ENCODE peak calls at places on chromosomes 5 and 9, in six cellular contexts. B, W, J, T, I and P are unnamed samples.

GRCh38 chr9:99411479-99412100 is 189.5 kb downstream of the SEC61B start:
- DNase-seq in B (no peak), W (no peak), J (no peak), T (no peak), I (no peak), P (no peak)

GRCh38 chr5:122493776-122494518 is 181.9 kb downstream of the SNCAIP start:
- DNase-seq in B (no peak), W (no peak), J (no peak), T (no peak), I (no peak), P (no peak)

GRCh38 chr9:134562146-134562753 is 79.4 kb upstream of the COL5A1 start:
- DNase-seq in B (no peak), W (no peak), J (no peak), T (no peak), I (no peak), P (no peak)

GRCh38 chr9:88716636-88717035 is 181.7 kb downstream of the NXNL2 start:
- DNase-seq in B (no peak), W (no peak), J (no peak), T (no peak), I (no peak), P (no peak)

GRCh38 chr9:76562511-76562911 is 103.5 kb downstream of the GCNT1 start:
- DNase-seq in B (no peak), W (peak), J (peak), T (no peak), I (no peak), P (peak)

GRCh38 chr5:109409061-109409843 is 522 bp downstream of the PJA2 start:
- DNase-seq in B (peak), W (peak), J (peak), T (peak), I (peak), P (peak)

GRCh38 chr9:120526493-120526892 is 53.5 kb downstream of the CDK5RAP2 start:
- DNase-seq in B (no peak), W (no peak), J (no peak), T (no peak), I (no peak), P (no peak)

GRCh38 chr9:84670106-84670800 is 724 bp downstream of the NTRK2 start:
- DNase-seq in B (no peak), W (no peak), J (no peak), T (no peak), I (no peak), P (no peak)

GRCh38 chr5:5221731-5222130 is 81.6 kb downstream of the ADAMTS16 start:
- DNase-seq in B (no peak), W (no peak), J (no peak), T (no peak), I (no peak), P (no peak)

GRCh38 chr9:115013998-115014397 is 83.6 kb upstream of the TNFSF8 start:
- DNase-seq in B (peak), W (peak), J (no peak), T (peak), I (peak), P (peak)
- TF ChIP-seq POLR2A in B (no peak), W (no peak), J (no peak), T (no peak), I (no peak), P (no peak)

GRCh38 chr5:141196363-141196762 is 3.1 kb upstream of the PCDHB11 start:
- DNase-seq in B (no peak), W (no peak), J (no peak), T (no peak), I (no peak), P (no peak)

GRCh38 chr5:141186897-141187512 is at the start of gene PCDHB9:
- DNase-seq in B (no peak), W (peak), J (no peak), T (peak), I (peak), P (peak)

GRCh38 chr5:141192110-141192725 is at the start of gene PCDHB10:
- DNase-seq in B (no peak), W (peak), J (no peak), T (peak), I (peak), P (peak)
- TF ChIP-seq CTCF in B (no peak), W (peak), J (peak), T (peak), I (peak), P (peak)

DNA sequence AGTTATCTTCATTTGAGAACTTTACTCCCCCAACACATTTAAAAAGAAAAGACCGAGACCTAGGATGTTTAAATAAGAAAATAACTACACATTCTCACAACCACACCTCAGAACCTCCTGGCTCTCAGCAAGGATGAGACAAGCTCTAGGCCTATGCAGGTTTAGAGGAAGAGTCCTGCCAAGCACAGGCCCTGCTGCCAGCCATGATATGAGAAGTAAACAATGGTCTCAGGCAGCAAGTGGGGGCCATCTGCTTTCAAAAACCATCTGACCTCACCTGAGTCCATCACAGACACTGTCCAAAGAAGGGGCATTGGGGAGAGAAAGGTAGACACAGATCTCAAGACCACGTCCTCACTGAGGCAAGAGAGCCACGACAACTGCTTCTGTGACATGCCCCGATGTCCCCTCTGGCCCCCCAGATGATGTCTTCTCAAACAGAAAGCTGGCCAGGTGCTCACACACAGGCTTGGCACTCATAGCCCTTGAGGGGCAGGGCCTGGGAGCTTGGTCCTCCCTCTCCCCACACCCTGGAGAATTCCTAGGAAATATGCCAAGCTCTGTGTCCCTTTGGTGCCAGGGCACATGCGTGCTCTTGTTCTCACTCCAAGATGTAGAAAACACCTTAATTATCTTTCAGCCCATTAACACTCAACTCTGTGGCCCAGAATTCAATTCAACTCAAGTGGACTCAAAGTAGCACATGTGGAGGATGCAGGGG is 150.4 kb downstream of the FSTL4 start:
- DNase-seq in B (no peak), W (no peak), J (no peak), T (no peak), I (no peak), P (no peak)
- TF ChIP-seq MYC in B (no peak), W (no peak), J (no peak), T (no peak), I (no peak), P (no peak)

DNA sequence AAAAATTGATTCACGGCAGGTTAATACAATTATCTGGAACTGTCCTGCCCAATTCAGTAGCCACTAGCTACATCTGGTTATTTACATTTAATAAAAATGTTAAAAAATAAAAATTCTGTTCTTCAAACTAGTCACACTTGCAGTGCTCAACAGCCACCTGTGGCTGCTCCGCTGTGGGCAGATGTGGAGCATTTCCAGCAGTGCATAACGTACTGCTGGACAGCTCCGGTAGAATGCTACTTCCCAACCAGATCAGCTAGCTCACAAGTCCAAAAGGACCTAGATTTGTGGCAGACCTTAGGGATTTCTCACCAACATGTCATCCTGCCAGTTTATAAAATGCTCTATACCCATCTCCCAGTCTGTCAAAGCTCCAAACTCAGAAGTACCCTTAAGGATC is 42.8 kb downstream of the SETX start:
- DNase-seq in B (no peak), W (no peak), J (no peak), T (no peak), I (no peak), P (peak)
- TF ChIP-seq POLR2A in B (no peak), W (no peak), J (no peak), T (no peak), I (no peak), P (no peak)

DNA sequence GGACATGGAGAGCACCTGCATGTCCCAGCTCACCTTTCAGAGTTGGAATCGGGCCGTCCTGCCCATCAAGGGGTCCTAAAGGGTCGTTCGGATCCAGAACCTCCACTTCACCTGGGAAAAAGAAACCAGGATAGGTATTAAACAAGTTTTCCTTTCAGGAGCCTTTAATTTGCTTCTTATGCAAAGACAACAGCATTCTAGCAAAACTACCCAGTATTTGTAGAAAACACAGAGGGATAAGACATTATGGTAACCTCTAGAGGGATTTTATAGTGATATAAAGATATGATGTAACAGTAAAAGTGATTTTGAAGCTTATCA is 174.4 kb downstream of the ROR2 start:
- DNase-seq in B (no peak), W (no peak), J (no peak), T (no peak), I (no peak), P (no peak)
- TF ChIP-seq CTCF in B (peak), W (no peak), J (no peak), T (no peak), I (no peak), P (no peak)

GRCh38 chr9:130845254-130845653 is 10.2 kb downstream of the ABL1 start:
- DNase-seq in B (no peak), W (no peak), J (no peak), T (no peak), I (no peak), P (no peak)

GRCh38 chr9:130846487-130847305 is 11.6 kb downstream of the ABL1 start:
- DNase-seq in B (peak), W (peak), J (no peak), T (no peak), I (no peak), P (no peak)

GRCh38 chr9:130849356-130849755 is 14.3 kb downstream of the ABL1 start:
- DNase-seq in B (no peak), W (no peak), J (no peak), T (no peak), I (no peak), P (no peak)

GRCh38 chr9:130845901-130846381 is 10.9 kb downstream of the ABL1 start:
- DNase-seq in B (peak), W (peak), J (no peak), T (peak), I (no peak), P (no peak)

GRCh38 chr9:130847306-130848217 is 12.5 kb downstream of the ABL1 start:
- DNase-seq in B (peak), W (peak), J (no peak), T (no peak), I (peak), P (peak)
- TF ChIP-seq MYC in B (no peak), W (no peak), J (no peak), T (no peak), I (no peak), P (no peak)